ENCODE peak calls at places on chromosomes 13 and 19, in four cellular contexts. W, N, X and E are unnamed samples.
A peak's percentile ranks its signal among the peaks of the same experiment; 100 is the strongest.

GRCh38 chr19:47438793-47439220 is 19.5 kb upstream of the MEIS3 start:
- DNase-seq in W (peak; percentile 74), N (no peak), X (no peak), E (no peak)

GRCh38 chr13:71880753-71881541 is 13.9 kb upstream of the DACH1 start:
- DNase-seq in W (no peak), N (no peak), X (no peak), E (no peak)

GRCh38 chr13:112873851-112874750 is 94.9 kb upstream of the MCF2L start:
- DNase-seq in W (peak; percentile 87), N (peak; percentile 97), X (peak; percentile 44), E (peak; percentile 66)

GRCh38 chr13:26499209-26499601 is 58.3 kb upstream of the WASF3 start:
- DNase-seq in W (no peak), N (no peak), X (no peak), E (no peak)

GRCh38 chr13:29382021-29382420 is 213.5 kb downstream of the SLC7A1 start:
- DNase-seq in W (no peak), N (no peak), X (no peak), E (no peak)

GRCh38 chr13:79776538-79776937 is 295.6 kb downstream of the NDFIP2 start:
- DNase-seq in W (no peak), N (no peak), X (no peak), E (no peak)

GRCh38 chr13:109576331-109576813 is 210.0 kb downstream of the IRS2 start:
- DNase-seq in W (no peak), N (no peak), X (no peak), E (peak; percentile 84)

GRCh38 chr13:99191900-99192399 is 8.7 kb upstream of the UBAC2 start:
- DNase-seq in W (no peak), N (no peak), X (no peak), E (no peak)

GRCh38 chr13:98155475-98156111 is 12.7 kb downstream of the FARP1 start:
- DNase-seq in W (no peak), N (no peak), X (no peak), E (no peak)

GRCh38 chr13:43374621-43375020 is 351.2 kb downstream of the DNAJC15 start:
- DNase-seq in W (no peak), N (no peak), X (no peak), E (no peak)

GRCh38 chr13:26716984-26717383 is 43.6 kb downstream of the GPR12 start:
- DNase-seq in W (no peak), N (no peak), X (no peak), E (no peak)

GRCh38 chr13:70580825-70581224 is 472.6 kb upstream of the KLHL1 start:
- DNase-seq in W (no peak), N (no peak), X (no peak), E (no peak)